ENCODE peak calls at places on chromosomes 5 and 9, in ten cellular contexts. O is H1, B is tibial nerve, N is kidney, A is mucosa of descending colon, W is GM23338, S is psoas muscle, L is small intestine, Q is ovary, M is esophagus squamous epithelium. P is an unnamed sample. For H3K4me1 and H3K36me3, the result is how much of the 10 kb centered on the place peaks cover.

GRCh38 chr5:176405656-176406435 is 10.5 kb downstream of the CLTB start:
- DNase-seq in M (no peak), S (no peak), Q (no peak), L (peak), O (no peak), N (no peak), B (no peak), A (peak), W (peak), P (no peak)

GRCh38 chr5:158590936-158591863 is 508.5 kb downstream of the EBF1 start:
- DNase-seq in B (peak), S (no peak), Q (peak), M (no peak), A (peak), N (no peak), L (peak), W (peak), O (no peak), P (peak)

GRCh38 chr9:135826188-135826545 is 81.2 kb downstream of the CAMSAP1 start:
- DNase-seq in S (no peak), O (no peak), N (no peak), L (no peak), B (no peak), A (no peak), Q (no peak), M (no peak), W (no peak), P (no peak)

GRCh38 chr9:99013550-99013949 is 69.8 kb downstream of the COL15A1 start:
- DNase-seq in W (no peak), S (no peak), N (no peak), L (peak), O (no peak), M (no peak), B (no peak), A (no peak), Q (no peak), P (no peak)

GRCh38 chr9:30925635-30926034 is 1458.8 kb upstream of the ACO1 start:
- DNase-seq in O (no peak), S (no peak), N (no peak), B (no peak), M (no peak), L (no peak), W (no peak), Q (no peak), A (no peak), P (no peak)

GRCh38 chr9:16726718-16727451 is 143.6 kb downstream of the BNC2 start:
- DNase-seq in L (peak), M (no peak), W (peak), N (peak), S (peak), O (no peak), A (peak), Q (peak), B (peak), P (peak)

GRCh38 chr9:116843863-116844620 is 156.9 kb downstream of the TRIM32 start:
- DNase-seq in Q (no peak), A (no peak), S (no peak), O (no peak), W (no peak), L (no peak), M (no peak), B (no peak), N (no peak), P (no peak)

GRCh38 chr9:36140086-36141084 is 3.9 kb downstream of the GLIPR2 start:
- DNase-seq in A (no peak), S (no peak), L (no peak), O (no peak), B (no peak), M (no peak), W (no peak), Q (no peak), N (no peak), P (no peak)

GRCh38 chr9:117300686-117301085 is 114.2 kb downstream of the ASTN2 start:
- DNase-seq in Q (no peak), S (no peak), N (no peak), B (no peak), W (no peak), A (no peak), M (no peak), O (no peak), L (no peak), P (no peak)

GRCh38 chr9:98108540-98109031 is 10.4 kb downstream of the TRIM14 start:
- DNase-seq in M (no peak), B (no peak), W (no peak), A (no peak), L (peak), S (no peak), O (no peak), Q (no peak), N (no peak), P (no peak)

GRCh38 chr9:91082709-91083108 is 279.0 kb downstream of the AUH start:
- DNase-seq in A (no peak), N (no peak), O (no peak), M (no peak), Q (no peak), S (no peak), L (no peak), B (no peak), W (no peak), P (no peak)

GRCh38 chr9:96621619-96622018 is 2.0 kb upstream of the CDC14B start:
- DNase-seq in Q (no peak), L (no peak), W (peak), O (no peak), M (no peak), B (no peak), S (no peak), A (no peak), N (no peak), P (no peak)

GRCh38 chr9:83955985-83956287 is 24.1 kb downstream of the HNRNPK start:
- DNase-seq in O (no peak), N (no peak), W (peak), Q (no peak), M (no peak), S (no peak), L (peak), A (no peak), B (no peak), P (no peak)

GRCh38 chr9:86368871-86369521 is 14.8 kb upstream of the TUT7 start:
- DNase-seq in O (no peak), W (no peak), A (no peak), L (peak), M (no peak), S (no peak), B (no peak), N (no peak), Q (no peak), P (no peak)

GRCh38 chr5:157100140-157100679 is 8.6 kb downstream of the HAVCR2 start:
- DNase-seq in L (no peak), B (no peak), Q (no peak), M (no peak), S (no peak), W (no peak), N (no peak), O (no peak), A (no peak), P (no peak)

GRCh38 chr5:74231697-74232096 is 408.8 kb downstream of the ENC1 start:
- DNase-seq in O (no peak), L (no peak), B (no peak), M (no peak), Q (no peak), S (no peak), A (no peak), W (no peak), N (no peak), P (no peak)

GRCh38 chr5:78157001-78157400 is 137.5 kb downstream of the AP3B1 start:
- DNase-seq in L (no peak), Q (no peak), W (peak), B (no peak), M (no peak), S (no peak), A (no peak), O (no peak), N (no peak), P (no peak)

GRCh38 chr5:161442471-161442870 is 104.1 kb downstream of the GABRB2 start:
- DNase-seq in S (no peak), Q (no peak), N (no peak), O (no peak), W (peak), A (no peak), M (no peak), L (no peak), B (no peak), P (no peak)

GRCh38 chr5:40869371-40869770 is 28.2 kb downstream of the CARD6 start:
- DNase-seq in S (no peak), L (no peak), N (no peak), W (no peak), A (no peak), O (no peak), B (no peak), Q (no peak), M (no peak), P (no peak)

GRCh38 chr5:32690153-32690552 is 21.0 kb upstream of the NPR3 start:
- DNase-seq in B (no peak), L (no peak), N (no peak), W (peak), M (no peak), Q (no peak), O (no peak), A (no peak), S (no peak), P (no peak)

GRCh38 chr5:147234825-147235635 is at the start of gene STK32A:
- DNase-seq in S (peak), O (peak), M (no peak), N (peak), Q (peak), B (peak), L (peak), W (peak), A (peak), P (no peak)

GRCh38 chr5:142110988-142111687 is 2.6 kb downstream of the NDFIP1 start:
- DNase-seq in N (no peak), B (no peak), S (no peak), Q (no peak), M (no peak), L (no peak), A (no peak), O (no peak), W (no peak), P (no peak)

GRCh38 chr5:167643616-167644015 is 647.8 kb upstream of the WWC1 start:
- DNase-seq in S (no peak), O (no peak), M (no peak), A (no peak), W (no peak), L (no peak), B (no peak), N (no peak), Q (no peak), P (no peak)

DNA sequence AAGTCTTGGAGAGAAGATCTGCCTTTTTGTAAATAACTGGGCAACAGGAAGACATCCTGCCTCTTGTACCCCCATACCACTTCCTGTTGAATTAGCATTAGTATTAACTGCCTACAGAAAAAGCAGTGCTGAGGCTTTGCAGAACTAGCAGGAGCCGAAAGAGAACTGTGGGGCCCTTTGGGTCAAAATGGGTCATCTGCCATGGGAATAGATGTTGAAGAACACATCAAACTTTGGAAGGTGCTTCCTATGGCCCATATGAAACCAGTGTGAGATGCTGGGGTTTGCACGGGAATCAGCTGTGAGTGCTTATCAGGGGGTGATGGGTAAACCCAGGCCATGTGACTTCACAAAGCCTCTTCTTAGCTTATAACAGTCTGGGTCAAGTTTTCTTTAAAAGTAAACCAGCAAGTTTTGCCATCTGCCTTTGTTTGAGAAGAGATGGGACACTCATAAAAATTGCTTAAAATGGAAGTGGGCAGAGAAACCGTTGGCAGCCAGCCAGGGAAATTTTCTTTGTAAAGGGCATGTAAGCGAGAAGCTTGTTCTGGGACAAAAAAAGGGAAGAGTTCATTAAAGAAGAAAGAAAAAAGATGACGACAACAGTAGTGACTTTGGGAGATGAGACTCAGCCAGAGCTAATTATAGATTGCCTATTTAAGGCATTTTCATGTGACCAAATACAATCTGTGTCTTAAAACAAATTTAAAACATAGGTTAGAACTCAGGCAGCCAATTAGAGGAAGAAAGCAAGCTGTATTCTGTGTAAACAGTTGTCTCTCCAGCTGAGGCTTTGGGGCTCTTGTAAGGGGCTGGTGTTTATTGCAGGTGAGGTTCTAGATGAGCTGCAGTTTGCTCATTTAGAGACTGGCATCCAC is 4.4 kb downstream of the SLC25A25 start:
- DNase-seq in B (peak), Q (peak), S (peak), O (no peak), W (no peak), A (peak), M (no peak), N (peak), L (peak), P (peak)
- H3K4me1 ChIP-seq in B (under half), Q (under half), S (under half), O (under half), W (under half), A (half or more), M (under half), N (under half), L (under half), P (half or more)

GRCh38 chr5:127521138-127521770 is 3.8 kb downstream of the PRRC1 start:
- DNase-seq in S (no peak), M (no peak), N (no peak), W (no peak), L (no peak), A (no peak), B (no peak), O (no peak), Q (no peak), P (no peak)

GRCh38 chr5:127519527-127519926 is 2.1 kb downstream of the PRRC1 start:
- DNase-seq in L (no peak), Q (no peak), N (no peak), A (no peak), M (no peak), B (no peak), O (no peak), S (no peak), W (no peak), P (no peak)

GRCh38 chr5:127529904-127530682 is 12.7 kb downstream of the PRRC1 start:
- DNase-seq in L (no peak), M (no peak), B (no peak), Q (no peak), S (no peak), A (no peak), W (no peak), N (no peak), O (no peak), P (no peak)

GRCh38 chr5:127525181-127525580 is 7.7 kb downstream of the PRRC1 start:
- DNase-seq in Q (no peak), O (no peak), N (no peak), B (no peak), L (no peak), M (no peak), A (no peak), S (no peak), W (no peak), P (no peak)
- H3K36me3 ChIP-seq in Q (under half), O (under half), N (under half), B (under half), L (under half), M (under half), A (under half), S (half or more), W (half or more), P (under half)

GRCh38 chr9:133990366-133991210 is 1.5 kb downstream of the VAV2 start:
- DNase-seq in B (peak), A (peak), O (no peak), W (peak), Q (no peak), M (no peak), L (peak), N (peak), S (peak), P (peak)
- H3K4me1 ChIP-seq in B (under half), A (under half), O (under half), W (under half), Q (under half), M (under half), L (under half), N (under half), S (under half), P (under half)

GRCh38 chr5:14471557-14471956 is 110.0 kb upstream of the OTULINL start:
- DNase-seq in Q (no peak), S (no peak), A (no peak), N (no peak), L (no peak), W (no peak), B (no peak), M (no peak), O (no peak), P (no peak)
- H3K36me3 ChIP-seq in Q (under half), S (half or more), A (under half), N (under half), L (under half), W (under half), B (under half), M (under half), O (under half), P (half or more)

GRCh38 chr5:131212471-131213021 is 41.8 kb downstream of the LYRM7 start:
- DNase-seq in Q (no peak), A (no peak), M (no peak), B (no peak), L (no peak), N (no peak), S (no peak), W (no peak), O (no peak), P (no peak)
- H3K4me1 ChIP-seq in Q (under half), A (under half), M (under half), B (under half), L (under half), N (under half), S (under half), W (under half), O (under half), P (under half)

GRCh38 chr5:143649869-143650268 is 162.1 kb upstream of the HMHB1 start:
- DNase-seq in A (no peak), M (no peak), S (no peak), Q (no peak), L (no peak), N (no peak), O (no peak), W (no peak), B (no peak), P (no peak)
- H3K36me3 ChIP-seq in A (under half), M (under half), S (under half), Q (under half), L (under half), N (under half), O (under half), W (under half), B (under half), P (under half)

DNA sequence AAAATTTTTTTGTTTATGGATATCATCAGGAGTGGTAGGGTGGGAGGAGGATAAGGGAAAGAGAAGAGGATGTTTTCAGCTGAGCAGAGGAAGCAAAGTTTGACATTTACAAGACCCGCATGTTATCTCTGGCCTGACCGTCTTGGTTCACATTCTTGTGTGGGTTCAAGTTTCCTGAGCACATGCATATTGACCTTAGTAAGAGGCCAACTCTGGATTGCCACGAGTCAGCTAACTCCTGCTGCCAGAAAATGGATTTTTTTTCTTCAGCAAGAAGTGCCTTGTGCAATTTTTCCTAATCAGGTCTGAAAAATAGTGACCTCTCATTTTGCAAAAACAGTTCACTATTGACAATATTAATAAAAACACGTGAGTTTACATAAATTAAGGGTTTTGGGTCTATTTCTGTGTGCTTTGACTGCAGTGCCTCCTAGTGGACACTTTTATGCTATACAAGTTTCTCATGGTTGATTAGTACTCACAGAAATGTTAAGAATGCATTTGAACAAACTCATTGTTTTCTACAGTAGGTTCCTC is 27.1 kb upstream of the BASP1 start:
- DNase-seq in O (no peak), N (no peak), W (peak), L (peak), M (no peak), B (peak), S (no peak), Q (no peak), A (peak), P (peak)
- H3K4me1 ChIP-seq in O (under half), N (under half), W (under half), L (under half), M (under half), B (under half), S (under half), Q (under half), A (under half), P (under half)

GRCh38 chr5:28216939-28217360 is 1178.6 kb upstream of the CDH9 start:
- DNase-seq in S (no peak), Q (no peak), B (no peak), A (no peak), L (no peak), N (no peak), M (no peak), W (no peak), O (no peak), P (no peak)

GRCh38 chr5:28215091-28215490 is 1176.7 kb upstream of the CDH9 start:
- DNase-seq in O (no peak), M (no peak), W (no peak), N (no peak), Q (no peak), L (no peak), B (no peak), A (no peak), S (no peak), P (no peak)

GRCh38 chr5:28219539-28219938 is 1181.2 kb upstream of the CDH9 start:
- DNase-seq in O (no peak), N (no peak), L (no peak), A (no peak), M (no peak), B (no peak), S (no peak), W (no peak), Q (no peak), P (no peak)

GRCh38 chr5:28217695-28218094 is 1179.3 kb upstream of the CDH9 start:
- DNase-seq in S (no peak), O (no peak), N (no peak), L (no peak), Q (no peak), W (no peak), M (no peak), A (no peak), B (no peak), P (no peak)

DNA sequence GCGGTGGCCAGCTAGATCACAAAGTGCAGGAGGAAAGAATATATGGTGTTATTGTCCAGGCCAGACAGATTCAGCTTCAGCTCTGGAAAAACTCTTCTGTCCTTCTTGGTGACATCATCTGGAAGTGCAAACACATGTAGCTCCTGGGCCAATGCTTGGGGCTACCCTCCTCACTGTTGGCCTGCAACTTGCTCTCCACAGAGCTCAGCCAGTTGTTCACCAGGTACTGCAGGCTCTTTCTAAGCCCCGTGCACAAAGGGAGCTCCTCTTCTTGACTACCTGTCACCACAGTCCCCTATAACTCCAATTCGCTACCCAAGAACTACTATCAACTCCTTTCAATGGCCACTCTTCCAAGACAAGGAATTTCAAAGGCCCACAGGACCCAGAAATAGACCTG is 1175.9 kb upstream of the CDH9 start:
- DNase-seq in O (no peak), S (no peak), L (no peak), N (no peak), M (no peak), A (no peak), B (no peak), W (no peak), Q (no peak), P (no peak)
- H3K36me3 ChIP-seq in O (under half), S (under half), L (under half), N (under half), M (under half), A (under half), B (under half), W (under half), Q (under half), P (under half)

GRCh38 chr9:123753011-123753410 is 176.9 kb downstream of the DENND1A start:
- DNase-seq in A (no peak), O (no peak), B (no peak), M (no peak), L (no peak), W (no peak), N (no peak), Q (no peak), S (no peak), P (no peak)

GRCh38 chr9:123756484-123757106 is 173.3 kb downstream of the DENND1A start:
- DNase-seq in W (no peak), O (no peak), S (no peak), L (no peak), A (no peak), N (no peak), B (no peak), M (no peak), Q (no peak), P (no peak)

GRCh38 chr9:123749580-123750202 is 180.2 kb downstream of the DENND1A start:
- DNase-seq in B (no peak), O (no peak), S (no peak), Q (no peak), A (no peak), W (peak), N (no peak), L (no peak), M (no peak), P (no peak)

GRCh38 chr9:123757547-123757946 is 172.4 kb downstream of the DENND1A start:
- DNase-seq in O (no peak), M (no peak), L (no peak), B (no peak), N (no peak), A (no peak), W (no peak), S (no peak), Q (no peak), P (no peak)

GRCh38 chr9:123753669-123754307 is 176.1 kb downstream of the DENND1A start:
- DNase-seq in O (no peak), Q (no peak), A (no peak), M (no peak), S (no peak), B (no peak), L (no peak), N (no peak), W (no peak), P (no peak)
- H3K4me1 ChIP-seq in O (under half), Q (under half), A (under half), M (under half), S (under half), B (under half), L (under half), N (under half), W (under half), P (under half)

P was measured in heart left ventricle.